ENCODE peak calls at places on chromosomes 4 and X, in ten cellular contexts. One of them, this sample, is unnamed.

GRCh38 chr4:10212400-10212799 is 95.8 kb upstream of the WDR1 start:
- DNase-seq in stromal cell of bone marrow: peak
- DNase-seq in stimulated activated CD8-positive, alpha-beta memory T cell treated with anti-CD3 and anti-CD28 coated beads, Interleukin-4, amount 100 ng/mL, for 24 hours: no peak
- DNase-seq in pons: no peak
- DNase-seq in stimulated activated CD4-positive, alpha-beta T cell treated with anti-CD3 and anti-CD28 coated beads, Interleukin-2, amount 100 ng/mL, for 48 hours: no peak
- DNase-seq in NCI-H1436: no peak
- DNase-seq in occipital lobe: no peak
- DNase-seq in NCI-H82: no peak
- DNase-seq in esophagus squamous epithelium: no peak
- DNase-seq in SK-MEL-5: no peak
- DNase-seq in this sample: no peak

GRCh38 chrX:65502618-65503017 is 32.0 kb downstream of the LAS1L start:
- DNase-seq in stromal cell of bone marrow: no peak
- DNase-seq in stimulated activated CD8-positive, alpha-beta memory T cell treated with anti-CD3 and anti-CD28 coated beads, Interleukin-4, amount 100 ng/mL, for 24 hours: no peak
- DNase-seq in pons: no peak
- DNase-seq in stimulated activated CD4-positive, alpha-beta T cell treated with anti-CD3 and anti-CD28 coated beads, Interleukin-2, amount 100 ng/mL, for 48 hours: no peak
- DNase-seq in NCI-H1436: no peak
- DNase-seq in occipital lobe: no peak
- DNase-seq in NCI-H82: no peak
- DNase-seq in esophagus squamous epithelium: no peak
- DNase-seq in SK-MEL-5: no peak
- DNase-seq in this sample: no peak

GRCh38 chr4:25437951-25438350 is 60.9 kb downstream of the ANAPC4 start:
- DNase-seq in stromal cell of bone marrow: no peak
- DNase-seq in stimulated activated CD8-positive, alpha-beta memory T cell treated with anti-CD3 and anti-CD28 coated beads, Interleukin-4, amount 100 ng/mL, for 24 hours: no peak
- DNase-seq in pons: peak
- DNase-seq in stimulated activated CD4-positive, alpha-beta T cell treated with anti-CD3 and anti-CD28 coated beads, Interleukin-2, amount 100 ng/mL, for 48 hours: no peak
- DNase-seq in NCI-H1436: no peak
- DNase-seq in occipital lobe: no peak
- DNase-seq in NCI-H82: no peak
- DNase-seq in esophagus squamous epithelium: no peak
- DNase-seq in SK-MEL-5: no peak
- DNase-seq in this sample: no peak

GRCh38 chr4:19735012-19735411 is 516.7 kb upstream of the SLIT2 start:
- DNase-seq in stromal cell of bone marrow: peak
- DNase-seq in stimulated activated CD8-positive, alpha-beta memory T cell treated with anti-CD3 and anti-CD28 coated beads, Interleukin-4, amount 100 ng/mL, for 24 hours: no peak
- DNase-seq in pons: no peak
- DNase-seq in stimulated activated CD4-positive, alpha-beta T cell treated with anti-CD3 and anti-CD28 coated beads, Interleukin-2, amount 100 ng/mL, for 48 hours: no peak
- DNase-seq in NCI-H1436: no peak
- DNase-seq in occipital lobe: no peak
- DNase-seq in NCI-H82: no peak
- DNase-seq in esophagus squamous epithelium: no peak
- DNase-seq in SK-MEL-5: no peak
- DNase-seq in this sample: no peak

GRCh38 chr4:76950846-76951321 is 1.3 kb downstream of the SEPTIN11 start:
- DNase-seq in stromal cell of bone marrow: no peak
- DNase-seq in stimulated activated CD8-positive, alpha-beta memory T cell treated with anti-CD3 and anti-CD28 coated beads, Interleukin-4, amount 100 ng/mL, for 24 hours: no peak
- DNase-seq in pons: peak
- DNase-seq in stimulated activated CD4-positive, alpha-beta T cell treated with anti-CD3 and anti-CD28 coated beads, Interleukin-2, amount 100 ng/mL, for 48 hours: no peak
- DNase-seq in NCI-H1436: peak
- DNase-seq in occipital lobe: peak
- DNase-seq in NCI-H82: peak
- DNase-seq in esophagus squamous epithelium: no peak
- DNase-seq in SK-MEL-5: peak
- DNase-seq in this sample: no peak

GRCh38 chr4:186685744-186686143 is 37.9 kb downstream of the FAT1 start:
- DNase-seq in stromal cell of bone marrow: peak
- DNase-seq in stimulated activated CD8-positive, alpha-beta memory T cell treated with anti-CD3 and anti-CD28 coated beads, Interleukin-4, amount 100 ng/mL, for 24 hours: no peak
- DNase-seq in pons: peak
- DNase-seq in stimulated activated CD4-positive, alpha-beta T cell treated with anti-CD3 and anti-CD28 coated beads, Interleukin-2, amount 100 ng/mL, for 48 hours: no peak
- DNase-seq in NCI-H1436: no peak
- DNase-seq in occipital lobe: no peak
- DNase-seq in NCI-H82: no peak
- DNase-seq in esophagus squamous epithelium: no peak
- DNase-seq in SK-MEL-5: peak
- DNase-seq in this sample: no peak

GRCh38 chrX:4994855-4995254 is 1233.8 kb downstream of the NLGN4X start:
- DNase-seq in stromal cell of bone marrow: no peak
- DNase-seq in stimulated activated CD8-positive, alpha-beta memory T cell treated with anti-CD3 and anti-CD28 coated beads, Interleukin-4, amount 100 ng/mL, for 24 hours: no peak
- DNase-seq in pons: no peak
- DNase-seq in stimulated activated CD4-positive, alpha-beta T cell treated with anti-CD3 and anti-CD28 coated beads, Interleukin-2, amount 100 ng/mL, for 48 hours: no peak
- DNase-seq in NCI-H1436: no peak
- DNase-seq in occipital lobe: no peak
- DNase-seq in NCI-H82: no peak
- DNase-seq in esophagus squamous epithelium: no peak
- DNase-seq in SK-MEL-5: no peak
- DNase-seq in this sample: no peak

GRCh38 chr4:145816091-145816490 is 122.5 kb downstream of the ZNF827 start:
- DNase-seq in stromal cell of bone marrow: no peak
- DNase-seq in stimulated activated CD8-positive, alpha-beta memory T cell treated with anti-CD3 and anti-CD28 coated beads, Interleukin-4, amount 100 ng/mL, for 24 hours: no peak
- DNase-seq in pons: no peak
- DNase-seq in stimulated activated CD4-positive, alpha-beta T cell treated with anti-CD3 and anti-CD28 coated beads, Interleukin-2, amount 100 ng/mL, for 48 hours: no peak
- DNase-seq in NCI-H1436: no peak
- DNase-seq in occipital lobe: no peak
- DNase-seq in NCI-H82: no peak
- DNase-seq in esophagus squamous epithelium: no peak
- DNase-seq in SK-MEL-5: no peak
- DNase-seq in this sample: no peak

GRCh38 chrX:119492463-119492862 is 24.2 kb downstream of the SLC25A5 start:
- DNase-seq in stromal cell of bone marrow: no peak
- DNase-seq in stimulated activated CD8-positive, alpha-beta memory T cell treated with anti-CD3 and anti-CD28 coated beads, Interleukin-4, amount 100 ng/mL, for 24 hours: no peak
- DNase-seq in pons: no peak
- DNase-seq in stimulated activated CD4-positive, alpha-beta T cell treated with anti-CD3 and anti-CD28 coated beads, Interleukin-2, amount 100 ng/mL, for 48 hours: no peak
- DNase-seq in NCI-H1436: no peak
- DNase-seq in occipital lobe: no peak
- DNase-seq in NCI-H82: no peak
- DNase-seq in esophagus squamous epithelium: no peak
- DNase-seq in SK-MEL-5: no peak
- DNase-seq in this sample: no peak

GRCh38 chr4:89162486-89162885 is 51.2 kb downstream of the TIGD2 start:
- DNase-seq in stromal cell of bone marrow: no peak
- DNase-seq in stimulated activated CD8-positive, alpha-beta memory T cell treated with anti-CD3 and anti-CD28 coated beads, Interleukin-4, amount 100 ng/mL, for 24 hours: no peak
- DNase-seq in pons: no peak
- DNase-seq in stimulated activated CD4-positive, alpha-beta T cell treated with anti-CD3 and anti-CD28 coated beads, Interleukin-2, amount 100 ng/mL, for 48 hours: no peak
- DNase-seq in NCI-H1436: no peak
- DNase-seq in occipital lobe: no peak
- DNase-seq in NCI-H82: no peak
- DNase-seq in esophagus squamous epithelium: no peak
- DNase-seq in SK-MEL-5: peak
- DNase-seq in this sample: no peak

GRCh38 chr4:103645991-103646390 is 73.8 kb downstream of the TACR3 start:
- DNase-seq in stromal cell of bone marrow: no peak
- DNase-seq in stimulated activated CD8-positive, alpha-beta memory T cell treated with anti-CD3 and anti-CD28 coated beads, Interleukin-4, amount 100 ng/mL, for 24 hours: no peak
- DNase-seq in pons: no peak
- DNase-seq in stimulated activated CD4-positive, alpha-beta T cell treated with anti-CD3 and anti-CD28 coated beads, Interleukin-2, amount 100 ng/mL, for 48 hours: no peak
- DNase-seq in NCI-H1436: no peak
- DNase-seq in occipital lobe: no peak
- DNase-seq in NCI-H82: no peak
- DNase-seq in esophagus squamous epithelium: no peak
- DNase-seq in SK-MEL-5: no peak
- DNase-seq in this sample: no peak

GRCh38 chr4:182916483-182917181 is 554 bp downstream of the DCTD start:
- DNase-seq in stromal cell of bone marrow: no peak
- DNase-seq in stimulated activated CD8-positive, alpha-beta memory T cell treated with anti-CD3 and anti-CD28 coated beads, Interleukin-4, amount 100 ng/mL, for 24 hours: peak
- DNase-seq in pons: no peak
- DNase-seq in stimulated activated CD4-positive, alpha-beta T cell treated with anti-CD3 and anti-CD28 coated beads, Interleukin-2, amount 100 ng/mL, for 48 hours: peak
- DNase-seq in NCI-H1436: peak
- DNase-seq in occipital lobe: peak
- DNase-seq in NCI-H82: peak
- DNase-seq in esophagus squamous epithelium: peak
- DNase-seq in SK-MEL-5: peak
- DNase-seq in this sample: peak

GRCh38 chr4:38873290-38873949 is 5.8 kb downstream of the FAM114A1 start:
- DNase-seq in stromal cell of bone marrow: no peak
- DNase-seq in stimulated activated CD8-positive, alpha-beta memory T cell treated with anti-CD3 and anti-CD28 coated beads, Interleukin-4, amount 100 ng/mL, for 24 hours: no peak
- DNase-seq in pons: no peak
- DNase-seq in stimulated activated CD4-positive, alpha-beta T cell treated with anti-CD3 and anti-CD28 coated beads, Interleukin-2, amount 100 ng/mL, for 48 hours: no peak
- DNase-seq in NCI-H1436: no peak
- DNase-seq in occipital lobe: no peak
- DNase-seq in NCI-H82: no peak
- DNase-seq in esophagus squamous epithelium: no peak
- DNase-seq in SK-MEL-5: peak
- DNase-seq in this sample: no peak

GRCh38 chrX:129404670-129405008 is 118.7 kb downstream of the SMARCA1 start:
- DNase-seq in stromal cell of bone marrow: no peak
- DNase-seq in stimulated activated CD8-positive, alpha-beta memory T cell treated with anti-CD3 and anti-CD28 coated beads, Interleukin-4, amount 100 ng/mL, for 24 hours: no peak
- DNase-seq in pons: no peak
- DNase-seq in stimulated activated CD4-positive, alpha-beta T cell treated with anti-CD3 and anti-CD28 coated beads, Interleukin-2, amount 100 ng/mL, for 48 hours: no peak
- DNase-seq in NCI-H1436: no peak
- DNase-seq in occipital lobe: no peak
- DNase-seq in NCI-H82: no peak
- DNase-seq in esophagus squamous epithelium: no peak
- DNase-seq in SK-MEL-5: no peak
- DNase-seq in this sample: no peak

GRCh38 chr4:13980317-13980716 is 352.8 kb upstream of the BOD1L1 start:
- DNase-seq in stromal cell of bone marrow: peak
- DNase-seq in stimulated activated CD8-positive, alpha-beta memory T cell treated with anti-CD3 and anti-CD28 coated beads, Interleukin-4, amount 100 ng/mL, for 24 hours: no peak
- DNase-seq in pons: peak
- DNase-seq in stimulated activated CD4-positive, alpha-beta T cell treated with anti-CD3 and anti-CD28 coated beads, Interleukin-2, amount 100 ng/mL, for 48 hours: no peak
- DNase-seq in NCI-H1436: no peak
- DNase-seq in occipital lobe: no peak
- DNase-seq in NCI-H82: no peak
- DNase-seq in esophagus squamous epithelium: no peak
- DNase-seq in SK-MEL-5: peak
- DNase-seq in this sample: no peak

GRCh38 chr4:46937493-46937892 is 28.4 kb upstream of the COX7B2 start:
- DNase-seq in stromal cell of bone marrow: no peak
- DNase-seq in stimulated activated CD8-positive, alpha-beta memory T cell treated with anti-CD3 and anti-CD28 coated beads, Interleukin-4, amount 100 ng/mL, for 24 hours: no peak
- DNase-seq in pons: no peak
- DNase-seq in stimulated activated CD4-positive, alpha-beta T cell treated with anti-CD3 and anti-CD28 coated beads, Interleukin-2, amount 100 ng/mL, for 48 hours: no peak
- DNase-seq in NCI-H1436: no peak
- DNase-seq in occipital lobe: no peak
- DNase-seq in NCI-H82: no peak
- DNase-seq in esophagus squamous epithelium: no peak
- DNase-seq in SK-MEL-5: peak
- DNase-seq in this sample: no peak

GRCh38 chr4:145881991-145882390 is 56.6 kb downstream of the ZNF827 start:
- DNase-seq in stromal cell of bone marrow: no peak
- DNase-seq in stimulated activated CD8-positive, alpha-beta memory T cell treated with anti-CD3 and anti-CD28 coated beads, Interleukin-4, amount 100 ng/mL, for 24 hours: no peak
- DNase-seq in pons: peak
- DNase-seq in stimulated activated CD4-positive, alpha-beta T cell treated with anti-CD3 and anti-CD28 coated beads, Interleukin-2, amount 100 ng/mL, for 48 hours: no peak
- DNase-seq in NCI-H1436: peak
- DNase-seq in occipital lobe: no peak
- DNase-seq in NCI-H82: no peak
- DNase-seq in esophagus squamous epithelium: no peak
- DNase-seq in SK-MEL-5: no peak
- DNase-seq in this sample: no peak

GRCh38 chr4:7429069-7429416 is 5.7 kb downstream of the PSAPL1 start:
- DNase-seq in stromal cell of bone marrow: no peak
- DNase-seq in stimulated activated CD8-positive, alpha-beta memory T cell treated with anti-CD3 and anti-CD28 coated beads, Interleukin-4, amount 100 ng/mL, for 24 hours: no peak
- DNase-seq in pons: no peak
- DNase-seq in stimulated activated CD4-positive, alpha-beta T cell treated with anti-CD3 and anti-CD28 coated beads, Interleukin-2, amount 100 ng/mL, for 48 hours: no peak
- DNase-seq in NCI-H1436: no peak
- DNase-seq in occipital lobe: no peak
- DNase-seq in NCI-H82: no peak
- DNase-seq in esophagus squamous epithelium: no peak
- DNase-seq in SK-MEL-5: no peak
- DNase-seq in this sample: no peak